ENCODE peak calls at places on chromosomes 5 and 9, in ten cellular contexts. One of them, this sample, is unnamed.

GRCh38 chr5:4630031-4630430 is 510.1 kb upstream of the ADAMTS16 start:
- DNase-seq in dermis microvascular lymphatic vessel endothelial cell: no peak
- DNase-seq in activated T-helper 1 cell treated with anti-CD3 and anti-CD28 coated beads, Interleukin-12 subunit alpha, Interleukin-12 subunit beta, Interleukin-2, Interleukin-4 antibody, amounts not matched to agents 30 ng/mL and 10 ng/mL and 1 ng/mL, durations not matched to agents 14 hours and 24 hours and 36 hours: no peak
- DNase-seq in upper lobe of right lung: no peak
- DNase-seq in CD4-positive, alpha-beta memory T cell: no peak
- DNase-seq in T-helper 9 cell: no peak
- DNase-seq in BE2C: no peak
- DNase-seq in AG10803: no peak
- DNase-seq in AG09319: no peak
- DNase-seq in astrocyte: no peak
- DNase-seq in this sample: no peak

GRCh38 chr5:83394190-83394589 is 77.4 kb upstream of the VCAN start:
- DNase-seq in dermis microvascular lymphatic vessel endothelial cell: no peak
- DNase-seq in activated T-helper 1 cell treated with anti-CD3 and anti-CD28 coated beads, Interleukin-12 subunit alpha, Interleukin-12 subunit beta, Interleukin-2, Interleukin-4 antibody, amounts not matched to agents 30 ng/mL and 10 ng/mL and 1 ng/mL, durations not matched to agents 14 hours and 24 hours and 36 hours: no peak
- DNase-seq in upper lobe of right lung: no peak
- DNase-seq in CD4-positive, alpha-beta memory T cell: no peak
- DNase-seq in T-helper 9 cell: no peak
- DNase-seq in BE2C: no peak
- DNase-seq in AG10803: no peak
- DNase-seq in AG09319: no peak
- DNase-seq in astrocyte: no peak
- DNase-seq in this sample: no peak

GRCh38 chr5:11904270-11904906 is at the start of gene CTNND2:
- DNase-seq in dermis microvascular lymphatic vessel endothelial cell: no peak
- DNase-seq in activated T-helper 1 cell treated with anti-CD3 and anti-CD28 coated beads, Interleukin-12 subunit alpha, Interleukin-12 subunit beta, Interleukin-2, Interleukin-4 antibody, amounts not matched to agents 30 ng/mL and 10 ng/mL and 1 ng/mL, durations not matched to agents 14 hours and 24 hours and 36 hours: no peak
- DNase-seq in upper lobe of right lung: peak
- DNase-seq in CD4-positive, alpha-beta memory T cell: no peak
- DNase-seq in T-helper 9 cell: no peak
- DNase-seq in BE2C: peak
- DNase-seq in AG10803: no peak
- DNase-seq in AG09319: no peak
- DNase-seq in astrocyte: peak
- DNase-seq in this sample: no peak

GRCh38 chr5:143606043-143606752 is 202.7 kb upstream of the NR3C1 start:
- DNase-seq in dermis microvascular lymphatic vessel endothelial cell: no peak
- DNase-seq in activated T-helper 1 cell treated with anti-CD3 and anti-CD28 coated beads, Interleukin-12 subunit alpha, Interleukin-12 subunit beta, Interleukin-2, Interleukin-4 antibody, amounts not matched to agents 30 ng/mL and 10 ng/mL and 1 ng/mL, durations not matched to agents 14 hours and 24 hours and 36 hours: peak
- DNase-seq in upper lobe of right lung: no peak
- DNase-seq in CD4-positive, alpha-beta memory T cell: no peak
- DNase-seq in T-helper 9 cell: no peak
- DNase-seq in BE2C: no peak
- DNase-seq in AG10803: peak
- DNase-seq in AG09319: no peak
- DNase-seq in astrocyte: peak
- DNase-seq in this sample: no peak

GRCh38 chr5:121296357-121296756 is 555.3 kb upstream of the FTMT start:
- DNase-seq in dermis microvascular lymphatic vessel endothelial cell: no peak
- DNase-seq in activated T-helper 1 cell treated with anti-CD3 and anti-CD28 coated beads, Interleukin-12 subunit alpha, Interleukin-12 subunit beta, Interleukin-2, Interleukin-4 antibody, amounts not matched to agents 30 ng/mL and 10 ng/mL and 1 ng/mL, durations not matched to agents 14 hours and 24 hours and 36 hours: no peak
- DNase-seq in upper lobe of right lung: no peak
- DNase-seq in CD4-positive, alpha-beta memory T cell: no peak
- DNase-seq in T-helper 9 cell: no peak
- DNase-seq in BE2C: no peak
- DNase-seq in AG10803: no peak
- DNase-seq in AG09319: no peak
- DNase-seq in astrocyte: no peak
- DNase-seq in this sample: no peak

GRCh38 chr5:141914154-141914743 is 9.4 kb upstream of the DELE1 start:
- DNase-seq in dermis microvascular lymphatic vessel endothelial cell: no peak
- DNase-seq in activated T-helper 1 cell treated with anti-CD3 and anti-CD28 coated beads, Interleukin-12 subunit alpha, Interleukin-12 subunit beta, Interleukin-2, Interleukin-4 antibody, amounts not matched to agents 30 ng/mL and 10 ng/mL and 1 ng/mL, durations not matched to agents 14 hours and 24 hours and 36 hours: no peak
- DNase-seq in upper lobe of right lung: peak
- DNase-seq in CD4-positive, alpha-beta memory T cell: no peak
- DNase-seq in T-helper 9 cell: no peak
- DNase-seq in BE2C: peak
- DNase-seq in AG10803: no peak
- DNase-seq in AG09319: no peak
- DNase-seq in astrocyte: no peak
- DNase-seq in this sample: peak

GRCh38 chr5:97458851-97459250 is 275.8 kb upstream of the RIOK2 start:
- DNase-seq in dermis microvascular lymphatic vessel endothelial cell: no peak
- DNase-seq in activated T-helper 1 cell treated with anti-CD3 and anti-CD28 coated beads, Interleukin-12 subunit alpha, Interleukin-12 subunit beta, Interleukin-2, Interleukin-4 antibody, amounts not matched to agents 30 ng/mL and 10 ng/mL and 1 ng/mL, durations not matched to agents 14 hours and 24 hours and 36 hours: no peak
- DNase-seq in upper lobe of right lung: no peak
- DNase-seq in CD4-positive, alpha-beta memory T cell: no peak
- DNase-seq in T-helper 9 cell: no peak
- DNase-seq in BE2C: no peak
- DNase-seq in AG10803: no peak
- DNase-seq in AG09319: no peak
- DNase-seq in astrocyte: no peak
- DNase-seq in this sample: no peak

GRCh38 chr9:113178087-113178486 is 27.3 kb downstream of the SLC31A2 start:
- DNase-seq in dermis microvascular lymphatic vessel endothelial cell: no peak
- DNase-seq in activated T-helper 1 cell treated with anti-CD3 and anti-CD28 coated beads, Interleukin-12 subunit alpha, Interleukin-12 subunit beta, Interleukin-2, Interleukin-4 antibody, amounts not matched to agents 30 ng/mL and 10 ng/mL and 1 ng/mL, durations not matched to agents 14 hours and 24 hours and 36 hours: no peak
- DNase-seq in upper lobe of right lung: no peak
- DNase-seq in CD4-positive, alpha-beta memory T cell: no peak
- DNase-seq in T-helper 9 cell: no peak
- DNase-seq in BE2C: no peak
- DNase-seq in AG10803: peak
- DNase-seq in AG09319: no peak
- DNase-seq in astrocyte: peak
- DNase-seq in this sample: no peak

GRCh38 chr5:177427211-177427822 is 841 bp downstream of the GRK6 start:
- DNase-seq in dermis microvascular lymphatic vessel endothelial cell: no peak
- DNase-seq in activated T-helper 1 cell treated with anti-CD3 and anti-CD28 coated beads, Interleukin-12 subunit alpha, Interleukin-12 subunit beta, Interleukin-2, Interleukin-4 antibody, amounts not matched to agents 30 ng/mL and 10 ng/mL and 1 ng/mL, durations not matched to agents 14 hours and 24 hours and 36 hours: no peak
- DNase-seq in upper lobe of right lung: no peak
- DNase-seq in CD4-positive, alpha-beta memory T cell: no peak
- DNase-seq in T-helper 9 cell: no peak
- DNase-seq in BE2C: peak
- DNase-seq in AG10803: no peak
- DNase-seq in AG09319: no peak
- DNase-seq in astrocyte: no peak
- DNase-seq in this sample: no peak

GRCh38 chr9:84271004-84271886 is 69.3 kb downstream of the SLC28A3 start:
- DNase-seq in dermis microvascular lymphatic vessel endothelial cell: no peak
- DNase-seq in activated T-helper 1 cell treated with anti-CD3 and anti-CD28 coated beads, Interleukin-12 subunit alpha, Interleukin-12 subunit beta, Interleukin-2, Interleukin-4 antibody, amounts not matched to agents 30 ng/mL and 10 ng/mL and 1 ng/mL, durations not matched to agents 14 hours and 24 hours and 36 hours: peak
- DNase-seq in upper lobe of right lung: peak
- DNase-seq in CD4-positive, alpha-beta memory T cell: no peak
- DNase-seq in T-helper 9 cell: no peak
- DNase-seq in BE2C: peak
- DNase-seq in AG10803: peak
- DNase-seq in AG09319: peak
- DNase-seq in astrocyte: peak
- DNase-seq in this sample: peak

GRCh38 chr9:36729902-36730301 is 157.2 kb downstream of the MELK start:
- DNase-seq in dermis microvascular lymphatic vessel endothelial cell: no peak
- DNase-seq in activated T-helper 1 cell treated with anti-CD3 and anti-CD28 coated beads, Interleukin-12 subunit alpha, Interleukin-12 subunit beta, Interleukin-2, Interleukin-4 antibody, amounts not matched to agents 30 ng/mL and 10 ng/mL and 1 ng/mL, durations not matched to agents 14 hours and 24 hours and 36 hours: no peak
- DNase-seq in upper lobe of right lung: no peak
- DNase-seq in CD4-positive, alpha-beta memory T cell: no peak
- DNase-seq in T-helper 9 cell: no peak
- DNase-seq in BE2C: no peak
- DNase-seq in AG10803: peak
- DNase-seq in AG09319: no peak
- DNase-seq in astrocyte: peak
- DNase-seq in this sample: no peak

GRCh38 chr5:60744682-60745081 is 44.7 kb upstream of the DEPDC1B start:
- DNase-seq in dermis microvascular lymphatic vessel endothelial cell: no peak
- DNase-seq in activated T-helper 1 cell treated with anti-CD3 and anti-CD28 coated beads, Interleukin-12 subunit alpha, Interleukin-12 subunit beta, Interleukin-2, Interleukin-4 antibody, amounts not matched to agents 30 ng/mL and 10 ng/mL and 1 ng/mL, durations not matched to agents 14 hours and 24 hours and 36 hours: no peak
- DNase-seq in upper lobe of right lung: no peak
- DNase-seq in CD4-positive, alpha-beta memory T cell: no peak
- DNase-seq in T-helper 9 cell: no peak
- DNase-seq in BE2C: no peak
- DNase-seq in AG10803: no peak
- DNase-seq in AG09319: no peak
- DNase-seq in astrocyte: no peak
- DNase-seq in this sample: no peak

GRCh38 chr5:62718368-62718767 is 139.7 kb downstream of the LRRC70 start:
- DNase-seq in dermis microvascular lymphatic vessel endothelial cell: no peak
- DNase-seq in activated T-helper 1 cell treated with anti-CD3 and anti-CD28 coated beads, Interleukin-12 subunit alpha, Interleukin-12 subunit beta, Interleukin-2, Interleukin-4 antibody, amounts not matched to agents 30 ng/mL and 10 ng/mL and 1 ng/mL, durations not matched to agents 14 hours and 24 hours and 36 hours: no peak
- DNase-seq in upper lobe of right lung: no peak
- DNase-seq in CD4-positive, alpha-beta memory T cell: no peak
- DNase-seq in T-helper 9 cell: no peak
- DNase-seq in BE2C: no peak
- DNase-seq in AG10803: peak
- DNase-seq in AG09319: no peak
- DNase-seq in astrocyte: no peak
- DNase-seq in this sample: no peak

GRCh38 chr5:80097516-80097915 is 62.4 kb downstream of the THBS4 start:
- DNase-seq in dermis microvascular lymphatic vessel endothelial cell: no peak
- DNase-seq in activated T-helper 1 cell treated with anti-CD3 and anti-CD28 coated beads, Interleukin-12 subunit alpha, Interleukin-12 subunit beta, Interleukin-2, Interleukin-4 antibody, amounts not matched to agents 30 ng/mL and 10 ng/mL and 1 ng/mL, durations not matched to agents 14 hours and 24 hours and 36 hours: no peak
- DNase-seq in upper lobe of right lung: no peak
- DNase-seq in CD4-positive, alpha-beta memory T cell: no peak
- DNase-seq in T-helper 9 cell: no peak
- DNase-seq in BE2C: no peak
- DNase-seq in AG10803: no peak
- DNase-seq in AG09319: no peak
- DNase-seq in astrocyte: no peak
- DNase-seq in this sample: no peak

This sample was measured in naive B cell.